ENCODE peak calls at places on chromosomes 12 and 14, in seven cellular contexts. One of them, this sample, is unnamed.

GRCh38 chr12:553216-554000 is 93.7 kb downstream of the B4GALNT3 start:
- DNase-seq in K562: no peak
- DNase-seq in H1: no peak
- DNase-seq in HCT116: no peak
- DNase-seq in HepG2: no peak
- DNase-seq in GM12878: no peak
- DNase-seq in SK-N-SH: no peak
- DNase-seq in this sample: no peak

GRCh38 chr12:116274552-116275375 is 2.7 kb downstream of the MED13L start:
- DNase-seq in K562: no peak
- DNase-seq in H1: no peak
- DNase-seq in HCT116: no peak
- DNase-seq in HepG2: no peak
- DNase-seq in GM12878: no peak
- DNase-seq in SK-N-SH: no peak
- DNase-seq in this sample: no peak

GRCh38 chr12:107328442-107329133 is 235.2 kb upstream of the CRY1 start:
- DNase-seq in K562: no peak
- DNase-seq in H1: no peak
- DNase-seq in HCT116: no peak
- DNase-seq in HepG2: no peak
- DNase-seq in GM12878: no peak
- DNase-seq in SK-N-SH: no peak
- DNase-seq in this sample: no peak

GRCh38 chr14:68518910-68519686 is 273.8 kb downstream of the ZFP36L1 start:
- DNase-seq in K562: no peak
- DNase-seq in H1: no peak
- DNase-seq in HCT116: no peak
- DNase-seq in HepG2: no peak
- DNase-seq in GM12878: no peak
- DNase-seq in SK-N-SH: no peak
- DNase-seq in this sample: no peak

GRCh38 chr12:104579716-104580495 is 123.2 kb downstream of the CHST11 start:
- DNase-seq in K562: no peak
- DNase-seq in H1: no peak
- DNase-seq in HCT116: no peak
- DNase-seq in HepG2: no peak
- DNase-seq in GM12878: peak; percentile 57
- DNase-seq in SK-N-SH: no peak
- DNase-seq in this sample: no peak

GRCh38 chr12:31323466-31324115 is 2.4 kb downstream of the SINHCAF start:
- DNase-seq in K562: peak; percentile 39
- DNase-seq in H1: no peak
- DNase-seq in HCT116: no peak
- DNase-seq in HepG2: no peak
- DNase-seq in GM12878: no peak
- DNase-seq in SK-N-SH: no peak
- DNase-seq in this sample: peak; percentile 65

GRCh38 chr14:68137704-68138619 is 318.4 kb downstream of the RAD51B start:
- DNase-seq in K562: peak; percentile 13
- DNase-seq in H1: peak; percentile 79
- DNase-seq in HCT116: peak; percentile 84
- DNase-seq in HepG2: peak; percentile 77
- DNase-seq in GM12878: no peak
- DNase-seq in SK-N-SH: peak; percentile 5
- DNase-seq in this sample: peak; percentile 90

GRCh38 chr12:125149160-125150108 is 84.2 kb downstream of the AACS start:
- DNase-seq in K562: peak; percentile 68
- DNase-seq in H1: no peak
- DNase-seq in HCT116: no peak
- DNase-seq in HepG2: no peak
- DNase-seq in GM12878: peak; percentile 86
- DNase-seq in SK-N-SH: no peak
- DNase-seq in this sample: no peak

GRCh38 chr12:113381237-113381636 is 22.4 kb downstream of the SDS start:
- DNase-seq in K562: no peak
- DNase-seq in H1: no peak
- DNase-seq in HCT116: no peak
- DNase-seq in HepG2: no peak
- DNase-seq in GM12878: no peak
- DNase-seq in SK-N-SH: no peak
- DNase-seq in this sample: no peak

GRCh38 chr12:50110127-50110761 is 1.8 kb upstream of the COX14 start:
- DNase-seq in K562: peak; percentile 83
- DNase-seq in H1: no peak
- DNase-seq in HCT116: no peak
- DNase-seq in HepG2: peak; percentile 86
- DNase-seq in GM12878: peak; percentile 50
- DNase-seq in SK-N-SH: no peak
- DNase-seq in this sample: no peak

GRCh38 chr14:55586411-55586810 is 6.4 kb downstream of the KTN1 start:
- DNase-seq in K562: no peak
- DNase-seq in H1: no peak
- DNase-seq in HCT116: no peak
- DNase-seq in HepG2: no peak
- DNase-seq in GM12878: no peak
- DNase-seq in SK-N-SH: no peak
- DNase-seq in this sample: no peak

DNA sequence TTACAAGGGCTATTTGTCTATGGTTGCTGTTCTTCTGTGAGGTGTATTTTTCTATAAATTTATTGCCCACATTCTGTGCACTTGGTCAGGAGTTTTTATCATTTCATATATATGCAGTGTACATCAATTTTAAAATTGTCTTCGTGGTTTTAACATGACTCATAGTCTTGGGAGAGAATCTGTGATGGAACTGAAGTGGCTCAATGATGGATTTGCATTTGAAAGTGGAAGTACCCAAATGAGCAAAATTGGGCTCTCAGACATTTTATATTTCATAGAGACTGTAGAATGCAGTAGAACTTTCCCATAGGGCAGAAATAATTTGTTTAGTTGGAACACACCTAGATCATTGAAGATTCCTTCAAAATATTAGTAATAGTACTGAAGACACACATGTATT is 1.9 kb upstream of the SCFD1 start:
- DNase-seq in K562: no peak
- DNase-seq in H1: no peak
- DNase-seq in HCT116: no peak
- DNase-seq in HepG2: no peak
- DNase-seq in GM12878: peak; percentile 43
- DNase-seq in SK-N-SH: no peak
- DNase-seq in this sample: no peak
- TF ChIP-seq YY1 in K562: no peak
- TF ChIP-seq YY1 in H1: no peak
- TF ChIP-seq YY1 in HCT116: no peak
- TF ChIP-seq YY1 in HepG2: no peak
- TF ChIP-seq YY1 in GM12878: peak; percentile 20
- TF ChIP-seq YY1 in SK-N-SH: no peak
- TF ChIP-seq YY1 in this sample: no peak

DNA sequence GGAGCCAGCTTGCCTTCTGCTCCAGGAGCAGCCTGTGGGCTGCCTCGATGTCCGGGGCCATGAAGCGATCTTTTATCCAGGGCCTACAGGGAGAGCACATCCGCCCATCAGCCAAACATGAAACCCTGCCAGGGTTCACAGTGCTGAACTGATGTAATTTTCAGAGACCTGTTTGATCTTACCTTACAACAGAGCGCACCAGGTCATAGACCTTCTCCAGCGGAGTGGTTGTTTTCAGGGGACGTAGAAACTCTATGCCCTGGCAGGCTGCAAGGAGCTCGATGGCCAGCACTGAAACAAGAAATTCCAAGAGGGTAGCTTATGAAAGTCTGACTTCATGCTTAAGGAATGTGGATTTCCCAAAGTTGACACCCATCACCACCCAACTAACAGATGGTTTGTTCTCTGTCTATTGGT is 19.7 kb downstream of the HAL start:
- DNase-seq in K562: no peak
- DNase-seq in H1: no peak
- DNase-seq in HCT116: no peak
- DNase-seq in HepG2: peak; percentile 82
- DNase-seq in GM12878: no peak
- DNase-seq in SK-N-SH: no peak
- DNase-seq in this sample: peak; percentile 40
- TF ChIP-seq YY1 in K562: no peak
- TF ChIP-seq YY1 in H1: no peak
- TF ChIP-seq YY1 in HCT116: no peak
- TF ChIP-seq YY1 in HepG2: no peak
- TF ChIP-seq YY1 in GM12878: no peak
- TF ChIP-seq YY1 in SK-N-SH: no peak
- TF ChIP-seq YY1 in this sample: no peak

DNA sequence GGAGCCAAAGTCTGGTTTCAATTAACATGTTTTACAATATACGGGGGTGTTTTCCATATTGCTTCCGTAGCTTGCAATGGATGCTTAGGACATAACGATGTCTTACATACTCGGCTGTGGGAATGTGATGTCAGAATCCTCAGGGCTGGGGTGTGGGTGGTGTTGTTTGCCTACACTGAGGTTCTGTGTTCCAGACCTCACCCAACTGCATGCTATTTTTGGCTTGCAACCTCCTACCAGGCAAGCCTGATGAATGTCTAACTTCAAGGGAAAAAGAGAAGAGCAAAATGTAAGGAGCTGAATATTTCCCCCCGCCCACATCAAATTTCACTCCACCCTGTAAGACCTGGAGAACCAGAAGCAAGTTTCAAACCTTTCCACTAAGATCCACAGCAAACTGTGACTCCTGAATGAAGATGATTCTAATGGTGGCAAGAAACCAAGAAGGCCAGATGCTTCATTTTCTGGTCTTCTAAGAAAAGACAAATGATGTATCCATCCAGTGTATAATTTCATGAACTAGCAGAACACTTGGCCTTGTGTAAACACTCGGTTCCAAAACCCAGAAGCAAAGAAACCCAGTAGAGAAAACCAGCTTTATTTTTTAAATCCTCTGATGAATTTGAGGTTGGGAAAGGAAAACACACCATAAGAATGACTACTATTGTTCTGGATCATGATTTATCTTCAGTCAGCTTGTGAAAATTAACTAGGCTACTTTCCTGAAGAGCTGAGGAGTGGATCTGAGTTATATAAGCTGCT is 227.9 kb downstream of the DACT1 start:
- DNase-seq in K562: no peak
- DNase-seq in H1: no peak
- DNase-seq in HCT116: no peak
- DNase-seq in HepG2: no peak
- DNase-seq in GM12878: no peak
- DNase-seq in SK-N-SH: peak; percentile 25
- DNase-seq in this sample: no peak
- TF ChIP-seq YY1 in K562: no peak
- TF ChIP-seq YY1 in H1: no peak
- TF ChIP-seq YY1 in HCT116: no peak
- TF ChIP-seq YY1 in HepG2: no peak
- TF ChIP-seq YY1 in GM12878: no peak
- TF ChIP-seq YY1 in SK-N-SH: no peak
- TF ChIP-seq YY1 in this sample: no peak

GRCh38 chr12:132428872-132429121 is 61.2 kb upstream of the FBRSL1 start:
- DNase-seq in K562: no peak
- DNase-seq in H1: no peak
- DNase-seq in HCT116: no peak
- DNase-seq in HepG2: peak; percentile 43
- DNase-seq in GM12878: no peak
- DNase-seq in SK-N-SH: no peak
- DNase-seq in this sample: no peak
- TF ChIP-seq YY1 in K562: no peak
- TF ChIP-seq YY1 in H1: no peak
- TF ChIP-seq YY1 in HCT116: no peak
- TF ChIP-seq YY1 in HepG2: no peak
- TF ChIP-seq YY1 in GM12878: no peak
- TF ChIP-seq YY1 in SK-N-SH: no peak
- TF ChIP-seq YY1 in this sample: no peak

DNA sequence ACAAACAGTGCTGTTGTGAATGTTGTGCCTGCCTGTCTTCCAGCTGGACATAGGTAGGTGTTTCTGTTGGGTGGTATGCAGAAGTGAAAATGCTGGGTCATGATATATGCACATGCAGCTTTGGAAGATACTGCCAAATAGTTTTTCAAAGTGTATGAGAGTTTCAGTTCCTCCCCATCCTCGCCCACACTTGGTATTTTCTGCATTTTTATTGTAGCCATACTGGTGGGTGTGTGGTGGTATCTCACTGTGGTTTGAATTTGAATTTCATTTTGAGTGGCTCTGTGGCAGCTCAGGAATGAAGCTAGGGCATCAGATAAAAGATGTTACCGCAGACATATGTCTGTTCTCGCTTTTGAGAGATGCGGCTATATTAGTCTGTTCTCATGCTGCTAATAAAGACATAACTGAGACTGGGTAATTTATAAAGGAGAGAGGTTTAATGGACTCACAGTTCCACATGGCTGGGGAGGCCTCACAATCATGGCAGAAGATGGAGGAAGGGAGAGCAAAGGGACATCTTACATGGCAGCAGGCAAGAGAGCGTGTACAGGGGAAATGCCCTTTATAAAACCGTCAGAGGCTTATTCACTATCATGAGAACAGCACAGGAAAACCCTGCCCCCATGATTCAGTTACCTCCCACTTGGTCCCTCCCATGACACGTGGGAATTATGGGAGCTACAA is 183.1 kb downstream of the CAND1 start:
- DNase-seq in K562: no peak
- DNase-seq in H1: no peak
- DNase-seq in HCT116: no peak
- DNase-seq in HepG2: no peak
- DNase-seq in GM12878: peak; percentile 96
- DNase-seq in SK-N-SH: no peak
- DNase-seq in this sample: no peak
- TF ChIP-seq YY1 in K562: no peak
- TF ChIP-seq YY1 in H1: no peak
- TF ChIP-seq YY1 in HCT116: no peak
- TF ChIP-seq YY1 in HepG2: no peak
- TF ChIP-seq YY1 in GM12878: peak; percentile 51
- TF ChIP-seq YY1 in SK-N-SH: no peak
- TF ChIP-seq YY1 in this sample: no peak

DNA sequence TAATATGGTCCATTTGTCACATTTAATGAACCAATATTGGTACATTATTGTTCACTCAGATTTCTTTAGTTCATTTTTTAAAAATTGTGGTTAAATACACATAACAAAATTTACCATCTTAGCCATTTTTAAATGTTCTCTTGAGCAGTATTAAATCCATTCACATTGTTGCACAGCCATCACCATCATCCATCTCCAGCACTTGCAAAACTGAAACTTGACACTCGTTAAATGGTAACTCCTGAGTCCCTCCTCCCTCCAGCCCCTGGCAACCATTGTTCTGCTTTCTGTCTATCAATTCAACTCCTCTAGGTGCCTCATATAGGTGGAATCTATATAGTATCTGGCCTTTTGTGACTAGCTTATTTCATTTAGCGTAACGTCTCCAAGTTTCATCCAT is 86.4 kb downstream of the ACACB start:
- DNase-seq in K562: no peak
- DNase-seq in H1: no peak
- DNase-seq in HCT116: no peak
- DNase-seq in HepG2: no peak
- DNase-seq in GM12878: no peak
- DNase-seq in SK-N-SH: no peak
- DNase-seq in this sample: no peak
- TF ChIP-seq YY1 in K562: no peak
- TF ChIP-seq YY1 in H1: no peak
- TF ChIP-seq YY1 in HCT116: no peak
- TF ChIP-seq YY1 in HepG2: no peak
- TF ChIP-seq YY1 in GM12878: no peak
- TF ChIP-seq YY1 in SK-N-SH: no peak
- TF ChIP-seq YY1 in this sample: no peak

This sample was measured in NT2/D1.